ENCODE peak calls at places on chromosomes 2 and 18, in six cellular contexts. H, Y, W, S, J and K are unnamed samples.
A peak's percentile ranks its signal among the peaks of the same experiment; 100 is the strongest.

GRCh38 chr18:31723998-31724711 is 36.5 kb downstream of the SLC25A52 start:
- DNase-seq in H (no peak), Y (no peak), W (peak; percentile 39), S (no peak), J (no peak), K (no peak)

GRCh38 chr2:36965751-36966369 is 476 bp downstream of the STRN start:
- DNase-seq in H (no peak), Y (peak; percentile 14), W (peak; percentile 50), S (peak; percentile 88), J (peak; percentile 38), K (peak; percentile 80)

GRCh38 chr2:233353769-233354499 is at the start of gene DGKD:
- DNase-seq in H (no peak), Y (peak; percentile 67), W (peak; percentile 77), S (peak; percentile 87), J (no peak), K (peak; percentile 90)

GRCh38 chr18:63511285-63511684 is 30.9 kb upstream of the SERPINB12 start:
- DNase-seq in H (no peak), Y (peak; percentile 55), W (no peak), S (peak; percentile 76), J (no peak), K (peak; percentile 82)

GRCh38 chr2:238743243-238744068 is 104.4 kb upstream of the TWIST2 start:
- DNase-seq in H (no peak), Y (no peak), W (no peak), S (no peak), J (no peak), K (peak; percentile 4)

GRCh38 chr2:128346811-128347558 is 28.3 kb upstream of the HS6ST1 start:
- DNase-seq in H (no peak), Y (no peak), W (no peak), S (no peak), J (no peak), K (no peak)

GRCh38 chr2:205188516-205189138 is 493.7 kb upstream of the NRP2 start:
- DNase-seq in H (no peak), Y (no peak), W (peak; percentile 48), S (peak; percentile 52), J (no peak), K (no peak)

GRCh38 chr2:189308056-189308790 is 128.7 kb upstream of the COL5A2 start:
- DNase-seq in H (no peak), Y (no peak), W (no peak), S (no peak), J (no peak), K (peak; percentile 6)

GRCh38 chr18:26489191-26489590 is 59.2 kb downstream of the KCTD1 start:
- DNase-seq in H (no peak), Y (no peak), W (no peak), S (no peak), J (no peak), K (no peak)

GRCh38 chr2:171248205-171248662 is 87.5 kb upstream of the TLK1 start:
- DNase-seq in H (no peak), Y (no peak), W (no peak), S (no peak), J (no peak), K (no peak)

GRCh38 chr2:6069354-6069753 is 377.2 kb downstream of the SOX11 start:
- DNase-seq in H (no peak), Y (no peak), W (no peak), S (peak; percentile 32), J (no peak), K (peak; percentile 39)

GRCh38 chr2:12787891-12788783 is 71.4 kb downstream of the TRIB2 start:
- DNase-seq in H (no peak), Y (no peak), W (peak; percentile 63), S (no peak), J (no peak), K (no peak)

GRCh38 chr18:59265246-59266018 is 7.8 kb downstream of the RAX start:
- DNase-seq in H (no peak), Y (no peak), W (peak; percentile 26), S (peak; percentile 88), J (no peak), K (peak; percentile 54)

GRCh38 chr18:59021500-59021899 is 118.2 kb upstream of the SEC11C start:
- DNase-seq in H (no peak), Y (no peak), W (no peak), S (no peak), J (no peak), K (no peak)

GRCh38 chr2:64873472-64873924 is 115.7 kb upstream of the SLC1A4 start:
- DNase-seq in H (no peak), Y (peak; percentile 77), W (peak; percentile 74), S (peak; percentile 82), J (peak; percentile 75), K (peak; percentile 93)

GRCh38 chr2:91442246-91442905 is 2750.9 kb downstream of the RPIA start:
- DNase-seq in H (no peak), Y (no peak), W (peak; percentile 34), S (peak; percentile 2), J (no peak), K (peak; percentile 26)

GRCh38 chr2:221254281-221254680 is 317.8 kb downstream of the EPHA4 start:
- DNase-seq in H (no peak), Y (no peak), W (no peak), S (peak; percentile 19), J (no peak), K (peak; percentile 24)

GRCh38 chr2:203606051-203606450 is 71.0 kb upstream of the RAPH1 start:
- DNase-seq in H (no peak), Y (no peak), W (no peak), S (no peak), J (no peak), K (no peak)

GRCh38 chr2:140698736-140699135 is 1432.1 kb downstream of the LRP1B start:
- DNase-seq in H (no peak), Y (no peak), W (no peak), S (no peak), J (no peak), K (no peak)

GRCh38 chr2:94990956-94991355 is 34.6 kb upstream of the MAL start:
- DNase-seq in H (no peak), Y (no peak), W (no peak), S (no peak), J (no peak), K (no peak)

GRCh38 chr2:41903746-41904145 is 144.1 kb upstream of the PKDCC start:
- DNase-seq in H (no peak), Y (no peak), W (peak; percentile 57), S (no peak), J (no peak), K (no peak)

GRCh38 chr2:191617589-191617988 is 60.3 kb upstream of the NABP1 start:
- DNase-seq in H (no peak), Y (no peak), W (no peak), S (no peak), J (no peak), K (no peak)

GRCh38 chr18:10015288-10015701 is 101.5 kb downstream of the VAPA start:
- DNase-seq in H (no peak), Y (no peak), W (peak; percentile 73), S (no peak), J (no peak), K (no peak)

GRCh38 chr2:16125614-16126125 is 185.3 kb downstream of the MYCN start:
- DNase-seq in H (no peak), Y (no peak), W (no peak), S (no peak), J (no peak), K (no peak)

GRCh38 chr18:23341383-23341782 is 111.7 kb upstream of the RIOK3 start:
- DNase-seq in H (no peak), Y (no peak), W (peak; percentile 73), S (no peak), J (no peak), K (no peak)

GRCh38 chr2:75292826-75293225 is 93.5 kb upstream of the TACR1 start:
- DNase-seq in H (no peak), Y (no peak), W (peak; percentile 88), S (no peak), J (no peak), K (no peak)

GRCh38 chr2:136957044-136957443 is 191.7 kb downstream of the THSD7B start:
- DNase-seq in H (no peak), Y (no peak), W (no peak), S (no peak), J (no peak), K (no peak)

GRCh38 chr2:63539416-63540162 is 48.7 kb downstream of the WDPCP start:
- DNase-seq in H (no peak), Y (no peak), W (no peak), S (no peak), J (no peak), K (no peak)

GRCh38 chr2:137969418-137969765 is 5.1 kb downstream of the HNMT start:
- DNase-seq in H (no peak), Y (peak; percentile 39), W (peak; percentile 91), S (no peak), J (no peak), K (no peak)

GRCh38 chr2:54658548-54659207 is 64.8 kb upstream of the EML6 start:
- DNase-seq in H (no peak), Y (no peak), W (peak; percentile 70), S (no peak), J (no peak), K (no peak)

GRCh38 chr18:8536226-8536625 is 73.0 kb upstream of the RAB12 start:
- DNase-seq in H (no peak), Y (no peak), W (peak; percentile 9), S (no peak), J (no peak), K (peak; percentile 17)

GRCh38 chr2:60529111-60529510 is 24.3 kb downstream of the BCL11A start:
- DNase-seq in H (no peak), Y (no peak), W (no peak), S (no peak), J (no peak), K (no peak)

GRCh38 chr18:36828157-36828629 is 609 bp downstream of the TPGS2 start:
- DNase-seq in H (no peak), Y (peak; percentile 25), W (peak; percentile 78), S (peak; percentile 73), J (peak; percentile 35), K (no peak)